ENCODE peak calls at places on chromosome 7, in five cellular contexts. U, J, X, M and Z are unnamed samples. For H3K4me1, the result is how much of the 10 kb centered on the place peaks cover.

GRCh38 chr7:158740657-158741293 is 36.2 kb upstream of the NCAPG2 start:
- DNase-seq in U (peak), J (peak), X (peak), M (no peak), Z (peak)

GRCh38 chr7:111089822-111090426 is 1.0 kb upstream of the LRRN3 start:
- DNase-seq in U (no peak), J (peak), X (no peak), M (no peak), Z (no peak)

GRCh38 chr7:23710000-23710399 is at the start of gene STK31:
- DNase-seq in U (no peak), J (no peak), X (no peak), M (no peak), Z (no peak)

GRCh38 chr7:101859411-101860106 is 42.1 kb downstream of the CUX1 start:
- DNase-seq in U (no peak), J (peak), X (no peak), M (no peak), Z (no peak)

GRCh38 chr7:110413038-110413437 is 677.9 kb upstream of the LRRN3 start:
- DNase-seq in U (no peak), J (no peak), X (no peak), M (no peak), Z (no peak)

GRCh38 chr7:50336909-50337703 is 32.6 kb downstream of the IKZF1 start:
- DNase-seq in U (no peak), J (no peak), X (no peak), M (no peak), Z (no peak)

GRCh38 chr7:140322759-140323158 is 75.6 kb downstream of the SLC37A3 start:
- DNase-seq in U (no peak), J (no peak), X (no peak), M (no peak), Z (no peak)

GRCh38 chr7:143882020-143882610 is 19.9 kb downstream of the TCAF1 start:
- DNase-seq in U (peak), J (peak), X (peak), M (no peak), Z (peak)

GRCh38 chr7:99644436-99644835 is 27.7 kb downstream of the ZSCAN25 start:
- DNase-seq in U (peak), J (no peak), X (no peak), M (no peak), Z (no peak)

GRCh38 chr7:149210551-149210950 is 15.2 kb downstream of the ZNF282 start:
- DNase-seq in U (no peak), J (no peak), X (no peak), M (no peak), Z (no peak)

GRCh38 chr7:512541-513311 is 6.9 kb downstream of the PDGFA start:
- DNase-seq in U (no peak), J (no peak), X (no peak), M (no peak), Z (peak)

GRCh38 chr7:157494506-157495176 is 157.8 kb downstream of the DNAJB6 start:
- DNase-seq in U (no peak), J (no peak), X (no peak), M (no peak), Z (no peak)

GRCh38 chr7:25849361-25850184 is 302.4 kb upstream of the NFE2L3 start:
- DNase-seq in U (no peak), J (peak), X (peak), M (no peak), Z (peak)

GRCh38 chr7:25852249-25852994 is 299.6 kb upstream of the NFE2L3 start:
- DNase-seq in U (no peak), J (no peak), X (peak), M (no peak), Z (peak)

GRCh38 chr7:25852995-25853713 is 298.8 kb upstream of the NFE2L3 start:
- DNase-seq in U (no peak), J (no peak), X (no peak), M (no peak), Z (no peak)

GRCh38 chr7:25851332-25852248 is 300.4 kb upstream of the NFE2L3 start:
- DNase-seq in U (no peak), J (peak), X (peak), M (no peak), Z (peak)

GRCh38 chr7:25850730-25851129 is 301.3 kb upstream of the NFE2L3 start:
- DNase-seq in U (no peak), J (no peak), X (no peak), M (no peak), Z (no peak)
- H3K4me3 ChIP-seq in U (no peak), J (no peak), X (no peak), M (no peak), Z (no peak)

GRCh38 chr7:4744391-4745264 is 30.8 kb upstream of the AP5Z1 start:
- DNase-seq in U (peak), J (peak), X (peak), M (peak), Z (peak)
- H3K4me1 ChIP-seq in U (half or more), J (under half), X (under half), M (under half), Z (under half)

DNA sequence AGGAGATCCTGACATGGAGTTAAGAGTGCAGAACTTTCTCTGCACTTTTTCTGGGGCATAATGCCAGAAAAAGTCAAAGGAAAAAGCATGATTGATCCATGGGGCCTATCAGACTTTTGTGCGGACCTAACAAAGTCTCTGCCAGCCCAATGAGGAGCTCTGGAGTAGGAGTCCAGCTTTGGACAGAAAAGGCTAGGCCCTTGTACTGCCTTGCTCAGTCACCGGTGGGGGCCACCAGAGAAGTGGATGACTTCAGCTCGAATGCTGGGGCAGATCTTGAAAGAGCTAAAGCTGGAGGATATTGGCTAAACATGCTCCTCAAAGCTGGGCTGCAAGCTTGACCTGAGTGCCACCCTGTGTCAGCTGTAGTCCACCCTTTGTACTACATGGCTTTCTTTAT is 2.8 kb upstream of the ZC3HAV1 start:
- DNase-seq in U (no peak), J (no peak), X (no peak), M (no peak), Z (no peak)
- H3K27ac ChIP-seq in U (no peak), J (no peak), X (no peak), M (no peak), Z (no peak)

GRCh38 chr7:26374665-26375373 is 83.2 kb downstream of the SNX10 start:
- DNase-seq in U (no peak), J (peak), X (no peak), M (no peak), Z (no peak)

GRCh38 chr7:26372738-26373137 is 81.1 kb downstream of the SNX10 start:
- DNase-seq in U (no peak), J (peak), X (no peak), M (no peak), Z (no peak)

GRCh38 chr7:26375604-26376207 is 84.0 kb downstream of the SNX10 start:
- DNase-seq in U (no peak), J (peak), X (no peak), M (no peak), Z (no peak)

GRCh38 chr7:26379711-26380110 is 88.0 kb downstream of the SNX10 start:
- DNase-seq in U (no peak), J (peak), X (no peak), M (no peak), Z (no peak)

GRCh38 chr7:26376208-26376917 is 84.7 kb downstream of the SNX10 start:
- DNase-seq in U (no peak), J (peak), X (peak), M (no peak), Z (no peak)
- H3K4me3 ChIP-seq in U (peak), J (peak), X (peak), M (peak), Z (peak)

DNA sequence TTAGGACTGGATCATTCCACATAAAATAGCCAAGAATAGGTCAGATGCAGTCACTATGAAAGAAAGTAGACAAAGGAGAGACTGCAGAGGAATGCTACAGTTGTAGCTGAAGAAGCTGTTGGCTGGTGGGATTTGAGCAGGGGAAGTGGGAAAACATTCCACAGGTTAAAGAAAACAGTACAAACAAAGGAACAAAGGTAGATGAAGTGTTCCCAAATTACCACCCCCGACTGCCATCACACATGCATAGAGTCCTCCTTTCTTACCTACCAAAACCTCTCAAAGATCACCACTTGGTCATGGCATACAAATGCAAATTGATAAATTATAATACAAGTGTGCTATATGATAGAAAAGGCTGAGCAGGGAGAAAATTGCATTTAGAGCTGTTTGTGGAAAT is 41.9 kb downstream of the DLD start:
- DNase-seq in U (no peak), J (no peak), X (no peak), M (no peak), Z (no peak)
- H3K4me1 ChIP-seq in U (half or more), J (under half), X (under half), M (under half), Z (under half)

GRCh38 chr7:84811427-84811826 is 375.4 kb downstream of the SEMA3D start:
- DNase-seq in U (no peak), J (no peak), X (no peak), M (no peak), Z (no peak)

GRCh38 chr7:84803979-84804378 is 382.9 kb downstream of the SEMA3D start:
- DNase-seq in U (no peak), J (no peak), X (no peak), M (no peak), Z (no peak)

GRCh38 chr7:84813376-84813775 is 373.5 kb downstream of the SEMA3D start:
- DNase-seq in U (no peak), J (no peak), X (no peak), M (no peak), Z (no peak)

DNA sequence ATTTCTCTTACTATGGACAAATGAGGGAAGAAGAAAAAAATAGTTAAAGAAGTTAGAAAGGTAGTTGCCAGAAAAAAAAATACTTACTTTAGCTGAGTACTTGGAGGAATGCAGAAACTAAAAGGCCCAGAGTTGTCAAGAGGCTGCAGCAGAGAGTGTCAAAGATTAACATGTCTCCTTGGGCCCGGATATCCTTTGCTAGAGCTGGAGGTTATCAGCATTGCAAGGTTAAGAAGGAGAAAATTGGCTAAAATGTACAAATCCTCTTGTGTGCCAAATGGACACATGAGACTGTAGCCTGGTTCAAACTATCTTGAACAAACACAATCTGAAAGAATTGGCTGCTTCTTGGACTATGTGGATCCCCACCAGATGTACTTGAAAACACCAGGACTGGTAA is 377.0 kb downstream of the SEMA3D start:
- DNase-seq in U (no peak), J (peak), X (no peak), M (no peak), Z (no peak)
- H3K27ac ChIP-seq in U (no peak), J (no peak), X (no peak), M (no peak), Z (no peak)

DNA sequence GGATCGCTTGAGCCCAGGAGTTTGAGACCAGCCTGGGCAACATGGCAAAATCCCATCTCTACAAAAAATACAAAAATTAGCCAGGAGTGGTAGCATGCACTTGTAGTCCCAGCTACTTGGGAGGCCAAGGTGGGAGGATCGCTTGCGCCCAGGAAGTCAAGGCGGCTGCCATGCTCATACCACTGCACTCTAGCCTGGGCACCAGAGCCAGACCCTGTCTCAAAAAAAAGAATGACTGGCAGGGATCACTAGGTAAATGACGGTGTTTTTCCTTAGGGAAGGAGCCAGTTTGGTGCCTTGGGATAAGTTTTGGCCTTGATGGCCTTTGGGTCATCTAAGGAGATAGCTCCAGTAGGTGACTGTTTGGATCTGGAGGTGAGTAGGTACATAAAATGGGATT is 8.9 kb downstream of the TMEM248 start:
- DNase-seq in U (no peak), J (no peak), X (no peak), M (no peak), Z (no peak)
- H3K4me3 ChIP-seq in U (no peak), J (no peak), X (no peak), M (no peak), Z (no peak)

GRCh38 chr7:51685794-51686193 is 369.2 kb upstream of the COBL start:
- DNase-seq in U (no peak), J (no peak), X (no peak), M (no peak), Z (no peak)
- H3K4me1 ChIP-seq in U (under half), J (under half), X (under half), M (under half), Z (under half)

DNA sequence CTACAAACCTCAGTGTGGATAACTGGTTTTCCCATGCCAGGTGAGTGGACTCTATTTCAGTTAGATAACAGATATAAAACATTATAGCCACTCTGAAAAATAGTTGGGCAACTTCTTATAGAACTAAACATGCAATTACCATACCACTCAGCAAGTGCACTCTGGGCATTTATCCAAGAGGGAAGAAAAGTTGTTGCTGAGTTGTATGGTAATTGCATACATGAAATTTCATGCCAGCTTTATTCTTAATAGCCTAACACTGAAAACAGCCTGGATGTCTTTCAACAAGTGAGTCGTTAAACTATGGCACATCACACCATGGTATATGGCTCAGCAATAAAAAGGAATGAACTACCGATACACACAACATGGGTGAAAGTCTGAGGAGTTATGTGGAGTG is 10.6 kb upstream of the UPP1 start:
- DNase-seq in U (no peak), J (no peak), X (no peak), M (no peak), Z (no peak)
- H3K27ac ChIP-seq in U (no peak), J (no peak), X (no peak), M (no peak), Z (no peak)

GRCh38 chr7:30754315-30754877 is 2.5 kb downstream of the INMT start:
- DNase-seq in U (no peak), J (no peak), X (no peak), M (no peak), Z (no peak)
- H3K4me3 ChIP-seq in U (peak), J (no peak), X (no peak), M (no peak), Z (peak)